ENCODE peak calls at places on chromosomes 6 and 20, in five cellular contexts. U is osteocyte, Y is heart left ventricle, W is esophagus squamous epithelium, M is gastrocnemius medialis. P is an unnamed sample.

GRCh38 chr6:15948930-15949900 is 179.7 kb upstream of the MYLIP start:
- DNase-seq in U (no peak), Y (no peak), W (no peak), M (no peak), P (no peak)

GRCh38 chr20:64242797-64243475 is 12.6 kb upstream of the PCMTD2 start:
- DNase-seq in U (no peak), Y (peak; percentile 12), W (no peak), M (no peak), P (no peak)

GRCh38 chr6:37713529-37714119 is 15.9 kb upstream of the MDGA1 start:
- DNase-seq in U (no peak), Y (peak; percentile 37), W (no peak), M (no peak), P (no peak)

GRCh38 chr6:10891960-10892359 is 5.1 kb downstream of the SYCP2L start:
- DNase-seq in U (peak; percentile 25), Y (no peak), W (no peak), M (no peak), P (no peak)

GRCh38 chr6:6712979-6713514 is 124.5 kb downstream of the LY86 start:
- DNase-seq in U (no peak), Y (no peak), W (no peak), M (no peak), P (no peak)

GRCh38 chr6:162726997-162727346 is 594 bp downstream of the PRKN start:
- DNase-seq in U (no peak), Y (no peak), W (no peak), M (no peak), P (no peak)

GRCh38 chr20:31712112-31712553 is 10.5 kb downstream of the BCL2L1 start:
- DNase-seq in U (no peak), Y (no peak), W (no peak), M (peak; percentile 52), P (no peak)

GRCh38 chr20:61608275-61609085 is 356.4 kb downstream of the CDH4 start:
- DNase-seq in U (no peak), Y (peak; percentile 38), W (no peak), M (no peak), P (no peak)

GRCh38 chr20:43824699-43825402 is 89.8 kb upstream of the TOX2 start:
- DNase-seq in U (no peak), Y (no peak), W (no peak), M (no peak), P (no peak)

GRCh38 chr6:119313937-119314893 is 35.3 kb downstream of the MAN1A1 start:
- DNase-seq in U (no peak), Y (no peak), W (no peak), M (no peak), P (no peak)

GRCh38 chr6:33317418-33317667 is 201 bp downstream of the ZBTB22 start:
- DNase-seq in U (no peak), Y (no peak), W (no peak), M (peak; percentile 48), P (no peak)

GRCh38 chr6:85185977-85186376 is 263.9 kb upstream of the NT5E start:
- DNase-seq in U (no peak), Y (no peak), W (no peak), M (no peak), P (no peak)

GRCh38 chr6:30260036-30260504 is 46.9 kb upstream of the TRIM26 start:
- DNase-seq in U (no peak), Y (peak; percentile 58), W (no peak), M (no peak), P (no peak)

GRCh38 chr6:54697423-54697822 is 149.1 kb upstream of the FAM83B start:
- DNase-seq in U (no peak), Y (no peak), W (no peak), M (no peak), P (no peak)

GRCh38 chr20:58835231-58835630 is 15.5 kb downstream of the GNAS-AS1 start:
- DNase-seq in U (no peak), Y (no peak), W (no peak), M (no peak), P (no peak)

GRCh38 chr6:45647341-45648138 is 269.8 kb upstream of the SUPT3H start:
- DNase-seq in U (no peak), Y (no peak), W (no peak), M (no peak), P (no peak)

GRCh38 chr6:5937516-5937915 is 69.2 kb downstream of the NRN1 start:
- DNase-seq in U (no peak), Y (no peak), W (no peak), M (no peak), P (no peak)

GRCh38 chr20:57654363-57654997 is 34.3 kb upstream of the ZBP1 start:
- DNase-seq in U (peak; percentile 81), Y (no peak), W (no peak), M (no peak), P (no peak)

GRCh38 chr20:49889943-49890650 is 25.2 kb downstream of the SPATA2 start:
- DNase-seq in U (no peak), Y (peak; percentile 21), W (no peak), M (peak; percentile 1), P (no peak)

GRCh38 chr20:49892260-49893216 is 22.8 kb downstream of the SPATA2 start:
- DNase-seq in U (no peak), Y (peak; percentile 70), W (no peak), M (peak; percentile 18), P (no peak)

GRCh38 chr20:49889245-49889942 is 25.9 kb downstream of the SPATA2 start:
- DNase-seq in U (no peak), Y (peak; percentile 22), W (no peak), M (peak; percentile 9), P (no peak)

GRCh38 chr20:49891486-49891885 is 23.8 kb downstream of the SPATA2 start:
- DNase-seq in U (no peak), Y (peak; percentile 3), W (no peak), M (no peak), P (no peak)

DNA sequence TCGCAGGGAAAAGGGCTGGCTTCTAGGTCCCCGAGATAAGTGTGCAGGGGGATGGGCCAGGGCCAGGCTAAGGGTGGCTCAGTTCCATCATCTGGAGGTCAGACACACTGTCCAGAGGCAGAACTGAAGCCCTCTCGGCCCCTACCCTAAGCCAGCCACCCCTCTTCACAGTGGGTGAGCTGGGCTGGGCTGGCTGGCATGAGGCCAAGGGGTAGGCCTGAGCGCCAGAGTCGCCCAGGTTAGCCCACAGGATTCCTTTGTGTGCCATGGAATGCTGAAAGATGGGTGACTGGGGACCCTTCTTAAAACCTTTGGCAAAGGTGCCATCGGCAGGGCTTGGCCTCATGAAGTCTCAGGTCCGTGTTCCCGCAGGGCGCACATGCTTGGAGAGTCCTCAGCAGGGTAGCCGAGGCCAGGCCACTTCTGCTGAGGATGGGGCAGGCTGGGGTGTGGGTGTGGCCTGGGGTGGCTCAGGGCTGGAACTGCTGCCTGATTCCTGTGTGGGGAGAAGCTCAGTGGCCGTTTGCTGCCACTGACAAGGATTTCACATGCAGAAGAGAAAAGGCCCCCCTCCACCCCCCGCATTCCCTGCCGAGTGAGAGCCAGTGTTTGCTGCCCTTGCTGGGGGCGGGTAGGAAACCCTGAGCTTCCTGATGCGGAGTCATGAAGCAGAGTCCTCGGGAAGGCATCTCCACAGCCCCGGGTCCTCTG is 24.5 kb downstream of the SPATA2 start:
- DNase-seq in U (no peak), Y (peak; percentile 58), W (no peak), M (peak; percentile 13), P (no peak)
- TF ChIP-seq CTCF in U (no peak), Y (no peak), W (no peak), M (no peak), P (no peak)

GRCh38 chr6:53496797-53497196 is 48.1 kb downstream of the GCLC start:
- DNase-seq in U (no peak), Y (no peak), W (no peak), M (no peak), P (no peak)
- TF ChIP-seq CTCF in U (no peak), Y (no peak), W (no peak), M (no peak), P (no peak)

GRCh38 chr20:45985573-45985972 is 13.6 kb upstream of the ZNF335 start:
- DNase-seq in U (no peak), Y (no peak), W (no peak), M (no peak), P (no peak)
- TF ChIP-seq CTCF in U (no peak), Y (no peak), W (no peak), M (no peak), P (no peak)

GRCh38 chr20:23327617-23328333 is 22.8 kb upstream of the NXT1 start:
- DNase-seq in U (no peak), Y (no peak), W (no peak), M (no peak), P (no peak)

GRCh38 chr20:23325107-23325506 is 25.5 kb upstream of the NXT1 start:
- DNase-seq in U (no peak), Y (no peak), W (no peak), M (no peak), P (no peak)

GRCh38 chr20:23331450-23331849 is 19.1 kb upstream of the NXT1 start:
- DNase-seq in U (no peak), Y (no peak), W (no peak), M (no peak), P (no peak)

GRCh38 chr20:23331951-23332350 is 18.6 kb upstream of the NXT1 start:
- DNase-seq in U (no peak), Y (no peak), W (no peak), M (no peak), P (no peak)

GRCh38 chr20:23326774-23327173 is 23.8 kb upstream of the NXT1 start:
- DNase-seq in U (no peak), Y (no peak), W (no peak), M (no peak), P (no peak)
- TF ChIP-seq CTCF in U (no peak), Y (no peak), W (no peak), M (no peak), P (no peak)

GRCh38 chr6:166629628-166630027 is 2.6 kb upstream of the RPS6KA2 start:
- DNase-seq in U (no peak), Y (no peak), W (no peak), M (no peak), P (no peak)

GRCh38 chr6:166627875-166628849 is 1.1 kb upstream of the RPS6KA2 start:
- DNase-seq in U (no peak), Y (peak; percentile 92), W (peak; percentile 17), M (peak; percentile 58), P (no peak)

GRCh38 chr6:166626177-166627038 is 643 bp downstream of the RPS6KA2 start:
- DNase-seq in U (no peak), Y (no peak), W (no peak), M (no peak), P (peak; percentile 82)

GRCh38 chr6:166625356-166625755 is 1.7 kb downstream of the RPS6KA2 start:
- DNase-seq in U (peak; percentile 27), Y (no peak), W (no peak), M (no peak), P (no peak)

DNA sequence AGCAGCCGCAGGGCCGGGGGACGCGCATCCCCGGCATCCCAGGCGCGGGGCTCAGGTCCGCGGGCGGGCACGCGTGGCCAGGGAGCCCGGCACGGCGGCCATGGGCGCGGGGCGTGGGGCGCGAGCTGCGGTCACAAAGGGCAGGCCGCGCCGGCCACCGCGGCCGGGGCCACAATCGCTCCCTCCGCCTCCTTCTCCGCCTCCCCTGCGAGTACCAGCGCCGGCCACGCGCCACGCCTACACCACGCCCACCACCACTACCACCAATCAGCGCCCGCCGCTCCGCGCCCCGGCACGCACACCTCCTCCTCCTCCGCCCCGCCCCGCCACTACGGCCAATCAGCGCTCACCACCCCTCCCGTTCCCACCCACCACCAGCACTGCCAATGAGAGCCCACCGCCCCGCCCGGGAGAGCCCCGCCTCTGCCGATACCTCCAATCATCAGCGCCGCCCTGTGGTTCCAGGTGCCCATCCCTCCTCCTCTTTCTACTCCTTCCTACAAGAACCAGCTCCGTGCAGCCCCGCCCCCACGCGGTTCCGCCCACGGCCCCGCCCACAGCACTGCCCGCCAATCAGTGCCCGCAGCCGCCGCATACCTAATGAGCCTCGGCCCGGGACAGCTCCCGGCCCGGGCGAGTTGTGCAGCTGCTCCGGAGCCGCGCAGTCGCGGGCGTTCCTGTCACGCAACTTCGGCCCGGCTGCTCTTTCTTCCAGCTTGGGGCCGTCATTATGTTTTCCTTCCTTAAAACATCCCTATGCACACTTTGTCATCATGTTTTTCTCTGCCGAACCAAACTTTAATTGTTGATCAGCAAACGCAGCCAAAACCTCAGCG is at the start of gene RPS6KA2:
- DNase-seq in U (peak; percentile 100), Y (peak; percentile 100), W (peak; percentile 99), M (peak; percentile 100), P (peak; percentile 100)
- TF ChIP-seq CTCF in U (no peak), Y (peak; percentile 4), W (no peak), M (no peak), P (no peak)